ENCODE peak calls at places on chromosomes 1 and 21, in five cellular contexts. X is NCI-H1092 treated with DMSO at 0.1 percent for 48 hours; Y is left cardiac atrium; F is lower leg skin; T is stimulated activated CD8-positive, alpha-beta memory T cell treated with anti-CD3 and anti-CD28 coated beads, Interleukin-7, amount 100 ng/mL, for 1 hour. N is an unnamed sample.

GRCh38 chr1:208232639-208233038 is 11.5 kb downstream of the PLXNA2 start:
- DNase-seq in X (no peak), T (no peak), Y (no peak), F (no peak), N (no peak)

GRCh38 chr1:98049370-98050115 is 128.7 kb upstream of the DPYD start:
- DNase-seq in Y (no peak), T (no peak), F (no peak), X (peak; percentile 29), N (peak; percentile 53)

GRCh38 chr1:153670859-153671622 is at the start of gene ILF2:
- DNase-seq in Y (peak; percentile 97), F (peak; percentile 100), T (peak; percentile 89), X (peak; percentile 100), N (peak; percentile 90)

GRCh38 chr1:185759061-185759460 is 24.9 kb downstream of the HMCN1 start:
- DNase-seq in Y (no peak), F (no peak), X (no peak), T (no peak), N (no peak)

GRCh38 chr1:231192620-231193163 is 30.8 kb downstream of the TRIM67 start:
- DNase-seq in X (peak; percentile 80), Y (peak; percentile 56), T (no peak), F (no peak), N (peak; percentile 32)

GRCh38 chr1:178745260-178745659 is 20.2 kb downstream of the RALGPS2 start:
- DNase-seq in Y (no peak), F (no peak), T (no peak), X (no peak), N (no peak)

GRCh38 chr1:151720190-151720953 is 950 bp upstream of the RIIAD1 start:
- DNase-seq in X (no peak), F (no peak), T (no peak), Y (no peak), N (no peak)

GRCh38 chr1:209190591-209191241 is 392.8 kb upstream of the CAMK1G start:
- DNase-seq in X (peak; percentile 85), T (no peak), F (no peak), Y (peak; percentile 42), N (peak; percentile 78)

GRCh38 chr1:115409853-115410150 is 71.8 kb upstream of the NGF start:
- DNase-seq in T (no peak), Y (no peak), X (no peak), F (no peak), N (no peak)

GRCh38 chr1:84300991-84301758 is at the start of gene SAMD13:
- DNase-seq in Y (peak; percentile 81), F (peak; percentile 90), X (peak; percentile 75), T (peak; percentile 2), N (peak; percentile 25)

GRCh38 chr1:156910309-156910782 is 10.1 kb upstream of the LRRC71 start:
- DNase-seq in F (no peak), X (no peak), T (peak; percentile 9), Y (peak; percentile 48), N (peak; percentile 34)

GRCh38 chr1:241401156-241401555 is 44.2 kb upstream of the RGS7 start:
- DNase-seq in F (no peak), T (no peak), Y (no peak), X (no peak), N (no peak)

GRCh38 chr1:230112131-230112701 is 45.2 kb downstream of the GALNT2 start:
- DNase-seq in F (no peak), T (no peak), Y (no peak), X (no peak), N (no peak)

GRCh38 chr1:20867062-20867461 is 80.0 kb upstream of the HP1BP3 start:
- DNase-seq in X (no peak), Y (no peak), F (no peak), T (no peak), N (no peak)

GRCh38 chr1:28036431-28036830 is 52.0 kb downstream of the EYA3 start:
- DNase-seq in X (no peak), T (no peak), Y (no peak), F (no peak), N (no peak)

GRCh38 chr1:231748744-231749143 is 122.2 kb downstream of the DISC1 start:
- DNase-seq in F (no peak), Y (no peak), X (no peak), T (no peak), N (no peak)

GRCh38 chr1:160472112-160472511 is 50.9 kb downstream of the SLAMF6 start:
- DNase-seq in T (no peak), X (no peak), F (no peak), Y (no peak), N (no peak)

GRCh38 chr21:44791246-44791645 is 10.4 kb downstream of the UBE2G2 start:
- DNase-seq in X (no peak), Y (no peak), T (no peak), F (no peak), N (no peak)

GRCh38 chr1:74652711-74653131 is 20.9 kb downstream of the ERICH3 start:
- DNase-seq in X (no peak), Y (no peak), F (no peak), T (no peak), N (no peak)

GRCh38 chr1:230306158-230306557 is 120.0 kb downstream of the PGBD5 start:
- DNase-seq in T (no peak), Y (no peak), X (no peak), F (no peak), N (no peak)

GRCh38 chr1:95013948-95014574 is 58.7 kb downstream of the ALG14 start:
- DNase-seq in Y (no peak), T (no peak), F (no peak), X (peak; percentile 9), N (no peak)

N was measured in posterior cingulate gyrus.